ENCODE peak calls at places on chromosomes 4 and X, in four cellular contexts. One of them, this sample, is unnamed.

GRCh38 chrX:10133980-10134676 is 22.6 kb upstream of the CLCN4 start:
- DNase-seq in CD8-positive, alpha-beta T cell: no peak
- DNase-seq in hepatocyte: no peak
- DNase-seq in glutamatergic neuron: no peak
- DNase-seq in this sample: no peak

GRCh38 chr4:140049924-140050681 is 103.9 kb downstream of the MAML3 start:
- DNase-seq in hepatocyte: no peak
- DNase-seq in CD8-positive, alpha-beta T cell: no peak
- DNase-seq in glutamatergic neuron: peak; percentile 57
- DNase-seq in this sample: no peak

GRCh38 chr4:56048621-56049427 is 100.1 kb downstream of the CEP135 start:
- DNase-seq in hepatocyte: peak; percentile 91
- DNase-seq in CD8-positive, alpha-beta T cell: peak; percentile 5
- DNase-seq in glutamatergic neuron: peak; percentile 88
- DNase-seq in this sample: no peak

GRCh38 chr4:95585016-95585695 is 36.4 kb upstream of the UNC5C start:
- DNase-seq in hepatocyte: no peak
- DNase-seq in CD8-positive, alpha-beta T cell: no peak
- DNase-seq in glutamatergic neuron: no peak
- DNase-seq in this sample: no peak

GRCh38 chr4:117412661-117413060 is 327.3 kb upstream of the TRAM1L1 start:
- DNase-seq in CD8-positive, alpha-beta T cell: no peak
- DNase-seq in hepatocyte: no peak
- DNase-seq in glutamatergic neuron: no peak
- DNase-seq in this sample: no peak

GRCh38 chr4:174631901-174632758 is 109.8 kb upstream of the HPGD start:
- DNase-seq in CD8-positive, alpha-beta T cell: no peak
- DNase-seq in hepatocyte: peak; percentile 68
- DNase-seq in glutamatergic neuron: no peak
- DNase-seq in this sample: no peak

GRCh38 chr4:82515705-82516104 is 46.1 kb downstream of the TMEM150C start:
- DNase-seq in hepatocyte: no peak
- DNase-seq in CD8-positive, alpha-beta T cell: no peak
- DNase-seq in glutamatergic neuron: no peak
- DNase-seq in this sample: peak; percentile 63

GRCh38 chr4:69760455-69760854 is at the start of gene SULT1B1:
- DNase-seq in CD8-positive, alpha-beta T cell: peak; percentile 37
- DNase-seq in hepatocyte: peak; percentile 56
- DNase-seq in glutamatergic neuron: no peak
- DNase-seq in this sample: no peak

GRCh38 chrX:123696334-123696733 is 36.5 kb downstream of the THOC2 start:
- DNase-seq in hepatocyte: no peak
- DNase-seq in CD8-positive, alpha-beta T cell: no peak
- DNase-seq in glutamatergic neuron: no peak
- DNase-seq in this sample: no peak

GRCh38 chrX:55907968-55908607 is 190.5 kb downstream of the RRAGB start:
- DNase-seq in CD8-positive, alpha-beta T cell: peak; percentile 25
- DNase-seq in glutamatergic neuron: peak; percentile 60
- DNase-seq in hepatocyte: peak; percentile 84
- DNase-seq in this sample: no peak

GRCh38 chr4:186719925-186720694 is 3.5 kb downstream of the FAT1 start:
- DNase-seq in glutamatergic neuron: no peak
- DNase-seq in CD8-positive, alpha-beta T cell: no peak
- DNase-seq in hepatocyte: peak; percentile 48
- DNase-seq in this sample: no peak

GRCh38 chr4:79331126-79331876 is 5.4 kb upstream of the NAA11 start:
- DNase-seq in glutamatergic neuron: no peak
- DNase-seq in hepatocyte: peak; percentile 13
- DNase-seq in CD8-positive, alpha-beta T cell: no peak
- DNase-seq in this sample: no peak

GRCh38 chrX:10071451-10072163 is 85.2 kb upstream of the CLCN4 start:
- DNase-seq in CD8-positive, alpha-beta T cell: no peak
- DNase-seq in hepatocyte: no peak
- DNase-seq in glutamatergic neuron: no peak
- DNase-seq in this sample: no peak

GRCh38 chr4:20252656-20253271 is 1.1 kb downstream of the SLIT2 start:
- DNase-seq in hepatocyte: peak; percentile 37
- DNase-seq in CD8-positive, alpha-beta T cell: no peak
- DNase-seq in glutamatergic neuron: peak; percentile 55
- DNase-seq in this sample: no peak

GRCh38 chr4:88743696-88744095 is 46.1 kb upstream of the NAP1L5 start:
- DNase-seq in CD8-positive, alpha-beta T cell: no peak
- DNase-seq in hepatocyte: no peak
- DNase-seq in glutamatergic neuron: no peak
- DNase-seq in this sample: peak; percentile 84

GRCh38 chrX:16712116-16712824 is at the start of gene CTPS2:
- DNase-seq in hepatocyte: peak; percentile 89
- DNase-seq in CD8-positive, alpha-beta T cell: peak; percentile 50
- DNase-seq in glutamatergic neuron: peak; percentile 58
- DNase-seq in this sample: no peak

GRCh38 chr4:62528874-62529273 is 1328.7 kb downstream of the ADGRL3 start:
- DNase-seq in glutamatergic neuron: no peak
- DNase-seq in hepatocyte: no peak
- DNase-seq in CD8-positive, alpha-beta T cell: no peak
- DNase-seq in this sample: no peak

GRCh38 chr4:56215901-56216300 is 171.4 kb downstream of the AASDH start:
- DNase-seq in glutamatergic neuron: no peak
- DNase-seq in CD8-positive, alpha-beta T cell: no peak
- DNase-seq in hepatocyte: peak; percentile 69
- DNase-seq in this sample: no peak

GRCh38 chrX:72641601-72642000 is 69.0 kb upstream of the HDAC8 start:
- DNase-seq in hepatocyte: no peak
- DNase-seq in glutamatergic neuron: no peak
- DNase-seq in CD8-positive, alpha-beta T cell: no peak
- DNase-seq in this sample: no peak

GRCh38 chr4:174521800-174522182 is 497 bp downstream of the HPGD start:
- DNase-seq in CD8-positive, alpha-beta T cell: peak; percentile 10
- DNase-seq in hepatocyte: peak; percentile 60
- DNase-seq in glutamatergic neuron: no peak
- DNase-seq in this sample: no peak

GRCh38 chrX:83145910-83146309 is 362.2 kb upstream of the POU3F4 start:
- DNase-seq in hepatocyte: no peak
- DNase-seq in CD8-positive, alpha-beta T cell: no peak
- DNase-seq in glutamatergic neuron: no peak
- DNase-seq in this sample: no peak

GRCh38 chr4:40311811-40312346 is 23.3 kb upstream of the CHRNA9 start:
- DNase-seq in glutamatergic neuron: no peak
- DNase-seq in hepatocyte: peak; percentile 71
- DNase-seq in CD8-positive, alpha-beta T cell: no peak
- DNase-seq in this sample: no peak

GRCh38 chrX:698246-698645 is 67.7 kb downstream of the SHOX start:
- DNase-seq in hepatocyte: no peak
- DNase-seq in glutamatergic neuron: no peak
- DNase-seq in CD8-positive, alpha-beta T cell: no peak
- DNase-seq in this sample: no peak

GRCh38 chr4:182880387-182881356 is 36.5 kb downstream of the DCTD start:
- DNase-seq in hepatocyte: peak; percentile 30
- DNase-seq in CD8-positive, alpha-beta T cell: no peak
- DNase-seq in glutamatergic neuron: no peak
- DNase-seq in this sample: no peak

GRCh38 chr4:182876427-182876826 is 40.8 kb downstream of the DCTD start:
- DNase-seq in CD8-positive, alpha-beta T cell: no peak
- DNase-seq in hepatocyte: no peak
- DNase-seq in glutamatergic neuron: no peak
- DNase-seq in this sample: no peak

GRCh38 chr4:182877326-182877883 is 39.8 kb downstream of the DCTD start:
- DNase-seq in hepatocyte: no peak
- DNase-seq in glutamatergic neuron: no peak
- DNase-seq in CD8-positive, alpha-beta T cell: no peak
- DNase-seq in this sample: no peak

GRCh38 chr4:182879913-182880312 is 37.3 kb downstream of the DCTD start:
- DNase-seq in CD8-positive, alpha-beta T cell: no peak
- DNase-seq in glutamatergic neuron: no peak
- DNase-seq in hepatocyte: no peak
- DNase-seq in this sample: no peak

DNA sequence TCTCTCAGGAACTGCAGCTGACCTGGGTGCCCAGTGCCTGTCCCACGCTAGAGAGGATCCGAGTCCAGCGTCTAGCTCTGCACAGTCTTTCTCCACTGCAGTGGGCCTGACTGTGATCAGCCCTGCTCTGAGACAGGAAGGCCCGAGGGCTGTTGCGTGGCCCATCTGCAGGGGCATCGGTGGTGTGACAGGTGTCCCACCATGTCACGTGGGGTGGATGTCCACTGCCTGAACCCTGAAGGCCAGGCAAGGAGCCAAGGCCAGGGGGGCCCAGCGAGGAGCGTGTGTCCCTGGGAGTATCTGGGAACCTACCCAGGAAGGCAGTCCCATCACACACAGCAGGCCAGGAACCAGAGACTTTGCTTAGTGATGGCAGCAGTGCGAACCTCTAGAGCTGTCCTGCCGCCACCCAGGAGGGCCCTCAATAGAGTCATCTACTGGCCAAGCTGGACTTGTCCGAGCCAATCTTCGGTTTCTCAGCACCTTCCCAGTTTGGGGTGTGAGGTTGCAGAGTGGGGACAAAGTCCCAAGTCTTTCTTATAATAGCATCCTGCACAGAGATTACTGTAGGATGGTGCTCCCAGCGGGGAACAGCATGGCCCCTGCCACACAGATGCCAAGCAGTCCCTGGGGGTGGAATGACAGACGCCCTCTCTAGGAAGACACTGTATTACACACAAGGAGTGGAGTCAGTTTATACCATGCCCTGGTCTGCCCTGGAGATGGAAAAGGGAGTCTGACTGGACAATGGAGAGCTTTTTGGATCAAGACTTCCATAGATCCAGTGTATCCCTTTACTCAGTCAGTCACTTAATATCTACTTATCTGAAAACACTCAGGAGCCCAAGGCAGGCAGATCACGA is 38.3 kb downstream of the DCTD start:
- DNase-seq in glutamatergic neuron: no peak
- DNase-seq in CD8-positive, alpha-beta T cell: no peak
- DNase-seq in hepatocyte: no peak
- DNase-seq in this sample: no peak
- TF ChIP-seq CTCF in glutamatergic neuron: no peak
- TF ChIP-seq CTCF in CD8-positive, alpha-beta T cell: no peak
- TF ChIP-seq CTCF in hepatocyte: no peak
- TF ChIP-seq CTCF in this sample: no peak

GRCh38 chr4:3465698-3466671 is 2.9 kb downstream of the DOK7 start:
- DNase-seq in glutamatergic neuron: peak; percentile 28
- DNase-seq in CD8-positive, alpha-beta T cell: no peak
- DNase-seq in hepatocyte: no peak
- DNase-seq in this sample: no peak
- TF ChIP-seq CTCF in glutamatergic neuron: peak; percentile 27
- TF ChIP-seq CTCF in CD8-positive, alpha-beta T cell: no peak
- TF ChIP-seq CTCF in hepatocyte: no peak
- TF ChIP-seq CTCF in this sample: no peak

DNA sequence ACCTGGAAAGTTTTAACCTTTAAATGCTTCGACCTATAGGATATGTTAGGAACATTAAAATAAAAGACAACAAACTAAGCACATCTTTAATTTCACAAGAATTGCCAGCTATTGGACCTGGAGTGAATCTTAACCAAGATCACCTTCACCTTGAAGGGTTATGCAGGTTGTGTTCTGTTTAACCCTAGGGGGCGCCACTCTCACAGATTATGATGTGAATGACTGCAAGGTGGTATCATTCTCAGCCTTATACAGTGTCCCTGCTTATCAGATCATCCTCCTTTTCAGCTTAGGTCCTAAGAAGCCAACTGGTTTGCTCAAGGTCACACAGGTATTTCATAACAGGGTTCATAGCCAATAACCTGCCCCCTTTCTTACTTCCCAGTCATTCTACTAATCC is 23.5 kb downstream of the INTS6L start:
- DNase-seq in glutamatergic neuron: no peak
- DNase-seq in CD8-positive, alpha-beta T cell: peak; percentile 43
- DNase-seq in hepatocyte: no peak
- DNase-seq in this sample: no peak
- TF ChIP-seq CTCF in glutamatergic neuron: no peak
- TF ChIP-seq CTCF in CD8-positive, alpha-beta T cell: peak; percentile 26
- TF ChIP-seq CTCF in hepatocyte: no peak
- TF ChIP-seq CTCF in this sample: no peak

DNA sequence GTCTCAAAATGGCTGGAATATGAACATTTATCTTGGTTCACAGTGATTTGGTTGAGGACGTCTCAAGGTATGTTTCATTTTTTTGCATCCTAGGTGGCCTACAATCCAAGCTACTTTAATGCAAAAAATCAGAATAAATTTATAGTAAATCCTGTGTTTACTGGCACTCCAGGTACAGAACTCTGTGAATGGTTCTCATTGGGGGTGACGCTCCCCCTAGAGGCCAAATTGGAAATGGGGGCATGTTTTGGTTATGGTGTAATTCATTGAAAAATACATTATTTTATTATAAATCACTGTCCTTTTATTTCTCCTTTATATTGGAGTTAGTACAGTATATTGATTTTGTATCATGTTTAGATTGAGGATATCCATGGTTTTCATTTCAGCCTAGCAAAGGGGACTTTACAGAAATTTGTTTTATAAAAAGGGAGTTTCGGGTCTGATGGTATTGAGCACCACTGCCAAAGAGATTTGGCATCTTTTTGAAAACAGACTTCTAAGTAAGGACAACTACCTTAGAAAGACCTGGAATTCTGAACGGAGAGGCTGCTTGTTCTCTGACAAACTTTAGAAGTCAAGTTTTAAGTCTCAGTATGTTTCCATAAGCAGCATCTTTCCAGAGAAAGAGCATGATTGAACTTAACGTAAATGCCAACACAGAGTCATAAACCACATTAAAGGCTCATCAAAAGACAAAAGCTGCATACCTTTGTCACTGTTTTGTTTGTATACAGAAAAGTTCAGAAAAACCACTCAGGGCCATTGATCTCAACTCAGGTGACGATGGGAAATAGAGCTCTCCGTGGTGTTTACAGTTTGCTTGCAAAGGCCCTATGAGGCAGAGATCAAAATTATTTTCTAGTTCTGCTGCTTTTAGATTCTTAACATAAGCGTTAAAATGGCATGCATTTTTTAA is 19.4 kb downstream of the MTM1 start:
- DNase-seq in CD8-positive, alpha-beta T cell: peak; percentile 63
- DNase-seq in glutamatergic neuron: peak; percentile 23
- DNase-seq in hepatocyte: no peak
- DNase-seq in this sample: no peak
- TF ChIP-seq CTCF in CD8-positive, alpha-beta T cell: peak; percentile 83
- TF ChIP-seq CTCF in glutamatergic neuron: peak; percentile 76
- TF ChIP-seq CTCF in hepatocyte: peak; percentile 37
- TF ChIP-seq CTCF in this sample: peak; percentile 37

DNA sequence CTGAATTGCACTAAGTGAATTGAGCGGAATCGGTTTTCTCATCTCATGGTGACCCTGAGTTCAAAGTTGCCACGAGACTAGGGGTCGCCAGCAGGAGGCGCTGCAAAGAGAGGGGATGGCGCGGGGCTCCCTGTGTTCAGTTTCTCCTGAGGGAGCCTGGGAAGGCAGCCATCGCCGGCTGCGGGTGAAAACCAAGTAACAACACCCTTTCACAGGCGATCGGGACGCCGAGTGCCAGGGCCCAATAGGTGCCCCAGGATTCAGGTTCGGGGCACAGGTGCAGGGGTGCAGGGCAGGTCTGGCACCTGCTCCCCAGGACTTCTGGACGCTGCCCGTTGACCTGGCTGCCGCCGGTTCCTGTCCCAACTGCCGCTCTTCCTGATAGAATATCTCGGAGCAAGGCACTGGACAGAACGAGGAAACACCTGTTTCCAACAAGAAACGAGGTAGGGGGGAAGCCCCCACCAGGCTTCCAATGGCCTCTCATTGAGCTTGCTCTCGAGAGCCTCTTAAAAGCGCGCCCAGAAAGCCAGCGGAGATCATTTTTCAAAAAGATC is 1.1 kb upstream of the FGF16 start:
- DNase-seq in glutamatergic neuron: peak; percentile 71
- DNase-seq in CD8-positive, alpha-beta T cell: no peak
- DNase-seq in hepatocyte: peak; percentile 13
- DNase-seq in this sample: no peak
- TF ChIP-seq CTCF in glutamatergic neuron: peak; percentile 69
- TF ChIP-seq CTCF in CD8-positive, alpha-beta T cell: no peak
- TF ChIP-seq CTCF in hepatocyte: peak; percentile 31
- TF ChIP-seq CTCF in this sample: peak; percentile 18

GRCh38 chr4:103032575-103032974 is 13.1 kb upstream of the SLC9B1 start:
- DNase-seq in CD8-positive, alpha-beta T cell: no peak
- DNase-seq in glutamatergic neuron: no peak
- DNase-seq in hepatocyte: peak; percentile 53
- DNase-seq in this sample: no peak
- TF ChIP-seq CTCF in CD8-positive, alpha-beta T cell: no peak
- TF ChIP-seq CTCF in glutamatergic neuron: peak; percentile 18
- TF ChIP-seq CTCF in hepatocyte: peak; percentile 43
- TF ChIP-seq CTCF in this sample: peak; percentile 46

This sample was measured in AG04449.